ENCODE peak calls at places on chromosomes 4 and X, in eight cellular contexts. E, O, U, Y, F, V, D and R are unnamed samples.
A peak's percentile ranks its signal among the peaks of the same experiment; 100 is the strongest.

GRCh38 chr4:77579406-77580076 is 26.1 kb upstream of the CXCL13 start:
- DNase-seq in E (peak; percentile 78), O (no peak), U (peak; percentile 83), Y (no peak), F (no peak), V (peak; percentile 90), D (no peak), R (no peak)

GRCh38 chrX:139559383-139560042 is 29.0 kb downstream of the F9 start:
- DNase-seq in E (peak; percentile 43), O (peak; percentile 46), U (peak; percentile 78), Y (no peak), F (no peak), V (no peak), D (peak; percentile 72), R (no peak)

GRCh38 chr4:100348472-100348871 is 158.2 kb upstream of the DDIT4L start:
- DNase-seq in E (peak; percentile 88), O (no peak), U (peak; percentile 88), Y (no peak), F (no peak), V (no peak), D (no peak), R (no peak)

GRCh38 chr4:56739104-56739777 is 58.1 kb upstream of the HOPX start:
- DNase-seq in E (peak; percentile 32), O (no peak), U (peak; percentile 15), Y (no peak), F (no peak), V (peak; percentile 72), D (no peak), R (no peak)

GRCh38 chr4:38368612-38369011 is 295.4 kb upstream of the KLF3 start:
- DNase-seq in E (peak; percentile 28), O (no peak), U (peak; percentile 6), Y (no peak), F (no peak), V (peak; percentile 62), D (no peak), R (no peak)

GRCh38 chr4:127965803-127966175 is 583 bp downstream of the ABHD18 start:
- DNase-seq in E (peak; percentile 20), O (peak; percentile 35), U (peak; percentile 33), Y (peak; percentile 52), F (no peak), V (peak; percentile 63), D (peak; percentile 23), R (no peak)

GRCh38 chr4:134470544-134470943 is 269.0 kb upstream of the PABPC4L start:
- DNase-seq in E (no peak), O (peak; percentile 11), U (peak; percentile 34), Y (no peak), F (no peak), V (no peak), D (no peak), R (no peak)

GRCh38 chr4:147755567-147756295 is 23.8 kb downstream of the ARHGAP10 start:
- DNase-seq in E (peak; percentile 83), O (no peak), U (no peak), Y (no peak), F (no peak), V (peak; percentile 81), D (no peak), R (no peak)

GRCh38 chr4:13705521-13706035 is 78.1 kb upstream of the BOD1L1 start:
- DNase-seq in E (no peak), O (peak; percentile 40), U (peak; percentile 64), Y (no peak), F (no peak), V (peak; percentile 9), D (no peak), R (peak; percentile 3)

GRCh38 chr4:145535202-145535601 is 53.5 kb downstream of the SMAD1 start:
- DNase-seq in E (no peak), O (no peak), U (no peak), Y (no peak), F (no peak), V (no peak), D (no peak), R (no peak)

GRCh38 chr4:124025423-124025822 is 628.8 kb downstream of the SPRY1 start:
- DNase-seq in E (no peak), O (no peak), U (no peak), Y (no peak), F (no peak), V (peak; percentile 31), D (no peak), R (no peak)

GRCh38 chr4:76013540-76013939 is 6.2 kb upstream of the CXCL9 start:
- DNase-seq in E (no peak), O (no peak), U (no peak), Y (no peak), F (no peak), V (no peak), D (no peak), R (no peak)

GRCh38 chr4:76016383-76016782 is 6.9 kb downstream of the CXCL10 start:
- DNase-seq in E (no peak), O (no peak), U (peak; percentile 83), Y (no peak), F (no peak), V (no peak), D (no peak), R (no peak)

GRCh38 chr4:76011700-76012387 is 4.5 kb upstream of the CXCL9 start:
- DNase-seq in E (peak; percentile 91), O (no peak), U (peak; percentile 61), Y (no peak), F (no peak), V (peak; percentile 88), D (peak; percentile 59), R (no peak)

GRCh38 chr4:76011018-76011670 is 3.8 kb upstream of the CXCL9 start:
- DNase-seq in E (no peak), O (no peak), U (no peak), Y (no peak), F (no peak), V (no peak), D (no peak), R (no peak)

DNA sequence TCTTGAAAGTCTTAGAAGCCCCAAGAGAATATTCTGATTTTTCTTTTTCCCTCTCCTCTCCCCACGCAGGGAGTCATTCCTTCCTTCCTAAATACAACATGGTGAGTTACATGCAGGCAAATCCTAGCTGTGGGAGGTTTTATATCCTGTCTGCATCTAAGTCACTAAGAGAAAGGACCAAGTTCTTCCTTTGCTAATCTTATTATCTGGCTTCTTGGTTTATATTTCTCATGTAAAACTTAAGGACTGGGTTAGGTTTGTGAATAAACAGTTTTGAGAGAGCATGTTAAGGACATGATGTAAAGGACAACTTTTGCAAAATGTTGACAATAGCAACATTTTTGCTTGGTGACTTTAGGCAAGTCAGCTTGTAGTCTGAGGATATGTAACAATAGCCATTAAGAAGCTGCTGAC is 5.1 kb upstream of the CXCL9 start:
- DNase-seq in E (peak; percentile 91), O (no peak), U (no peak), Y (no peak), F (no peak), V (no peak), D (no peak), R (no peak)
- H3K4me1 ChIP-seq in E (peaks cover 19% of the 10 kb centered on the region), O (peaks cover 5% of the 10 kb centered on the region), U (peaks cover 37% of the 10 kb centered on the region), Y (no peaks in the 10 kb centered on the region), F (no peaks in the 10 kb centered on the region), V (peaks cover 16% of the 10 kb centered on the region), D (peaks cover 18% of the 10 kb centered on the region), R (peaks cover 20% of the 10 kb centered on the region)

DNA sequence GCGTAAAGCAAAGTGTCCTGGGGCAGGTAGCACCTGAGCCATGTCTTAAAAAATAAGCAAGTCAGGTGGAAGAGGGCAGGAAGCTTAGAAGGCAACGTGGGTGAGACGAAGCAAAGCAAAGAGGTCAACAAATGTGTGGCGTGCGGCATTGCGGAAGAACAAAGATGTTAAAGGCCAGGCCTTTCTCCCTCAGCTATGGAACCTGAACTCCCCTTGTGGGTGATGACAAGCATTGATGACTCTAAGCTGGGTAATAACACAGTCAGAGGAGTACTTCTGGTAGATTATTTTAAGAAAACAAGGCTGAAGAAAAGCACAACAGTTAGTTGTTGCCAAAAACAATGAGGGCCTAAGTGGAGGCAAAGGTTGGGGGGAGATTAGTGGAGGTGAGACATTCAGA is 29.0 kb upstream of the SORBS2 start:
- DNase-seq in E (no peak), O (no peak), U (no peak), Y (no peak), F (no peak), V (peak; percentile 14), D (no peak), R (no peak)
- H3K4me3 ChIP-seq in E (no peak overlapping the region), O (no peak overlapping the region), U (no peak overlapping the region), Y (no peak overlapping the region), F (no peak overlapping the region), V (no peak overlapping the region), D (no peak overlapping the region), R (no peak overlapping the region)

DNA sequence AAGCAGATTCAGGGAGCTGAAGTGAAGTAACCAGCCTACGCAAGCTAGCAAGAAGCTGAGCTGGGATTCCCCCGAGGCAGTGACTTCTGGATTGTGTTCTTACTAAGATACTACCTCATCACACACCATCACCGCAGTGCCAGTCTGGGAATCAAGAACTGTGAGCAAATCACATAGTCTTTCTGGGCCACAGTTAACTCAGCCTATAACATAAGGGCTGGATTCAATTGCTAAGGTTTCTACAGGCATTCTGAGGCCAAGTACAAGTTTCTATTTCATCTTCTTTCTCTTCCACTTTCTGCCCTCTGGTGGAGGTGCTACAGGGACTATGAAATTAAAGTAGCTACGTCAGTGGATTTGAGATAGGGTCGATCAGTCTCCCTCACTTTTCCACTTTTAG is 1.4 kb upstream of the CORIN start:
- DNase-seq in E (peak; percentile 62), O (no peak), U (no peak), Y (no peak), F (no peak), V (no peak), D (peak; percentile 13), R (no peak)
- TF ChIP-seq CTCF in E (no peak), O (peak; percentile 38), U (peak; percentile 43), Y (peak; percentile 19), F (peak; percentile 14), V (peak; percentile 39), D (peak; percentile 20), R (peak; percentile 4)

GRCh38 chr4:139530833-139531427 is 25.1 kb downstream of the SETD7 start:
- DNase-seq in E (no peak), O (no peak), U (peak; percentile 49), Y (peak; percentile 49), F (no peak), V (peak; percentile 66), D (peak; percentile 73), R (no peak)

GRCh38 chr4:139525414-139525813 is 30.6 kb downstream of the SETD7 start:
- DNase-seq in E (no peak), O (no peak), U (no peak), Y (no peak), F (no peak), V (no peak), D (no peak), R (no peak)

GRCh38 chr4:139524062-139524631 is 31.9 kb downstream of the SETD7 start:
- DNase-seq in E (peak; percentile 28), O (no peak), U (peak; percentile 19), Y (no peak), F (no peak), V (no peak), D (no peak), R (no peak)

GRCh38 chr4:139526928-139527327 is 29.1 kb downstream of the SETD7 start:
- DNase-seq in E (no peak), O (no peak), U (peak; percentile 80), Y (no peak), F (no peak), V (no peak), D (no peak), R (no peak)

DNA sequence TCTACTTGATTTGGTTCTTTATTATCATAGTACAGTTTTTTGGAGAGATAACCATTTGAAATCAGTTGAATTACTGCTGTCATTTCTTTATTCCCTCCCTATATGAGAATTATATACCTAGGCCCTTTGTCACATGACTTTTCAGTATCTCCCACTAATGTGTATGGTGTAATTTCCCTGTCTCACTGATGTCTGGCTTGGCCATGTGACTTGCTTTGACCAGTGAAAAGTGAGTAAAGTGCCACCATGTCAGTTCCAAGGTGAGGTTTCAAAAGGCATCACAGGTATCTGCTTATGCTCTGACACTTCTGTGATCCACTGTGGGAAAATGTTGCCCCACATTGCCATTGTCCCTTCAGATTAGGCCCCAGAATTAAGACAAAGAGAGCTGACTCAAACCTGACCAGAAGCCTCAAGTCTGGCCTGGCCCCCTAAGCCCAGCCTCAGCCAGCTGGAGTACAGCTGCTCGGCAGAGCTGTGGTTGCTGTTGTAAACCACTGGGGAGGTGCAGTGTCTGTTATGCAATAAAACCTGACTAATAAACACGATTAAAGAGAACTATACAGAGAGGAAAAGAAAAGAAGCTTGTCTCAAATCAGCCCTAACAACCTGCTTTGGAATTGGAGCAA is 27.5 kb downstream of the SETD7 start:
- DNase-seq in E (peak; percentile 96), O (no peak), U (no peak), Y (no peak), F (peak; percentile 80), V (peak; percentile 87), D (peak; percentile 50), R (no peak)
- H3K4me1 ChIP-seq in E (peaks cover 6% of the 10 kb centered on the region), O (no peaks in the 10 kb centered on the region), U (peaks cover 19% of the 10 kb centered on the region), Y (no peaks in the 10 kb centered on the region), F (peaks cover 18% of the 10 kb centered on the region), V (peaks cover 14% of the 10 kb centered on the region), D (peaks cover 17% of the 10 kb centered on the region), R (no peaks in the 10 kb centered on the region)